ENCODE peak calls at places on chromosomes 3 and 15, in four cellular contexts. Y is RPMI8226, M is NCI-H187 treated with DMSO at 0.1 percent for 48 hours, U is OCI-M1. F is an unnamed sample.
A peak's percentile ranks its signal among the peaks of the same experiment; 100 is the strongest.

GRCh38 chr3:55292360-55292759 is 194.7 kb downstream of the WNT5A start:
- DNase-seq in M (no peak), Y (no peak), U (no peak), F (no peak)

GRCh38 chr3:177610262-177610661 is 413.0 kb upstream of the TBL1XR1 start:
- DNase-seq in U (no peak), M (no peak), Y (no peak), F (no peak)

GRCh38 chr15:47182818-47183217 is 534.5 kb upstream of the SEMA6D start:
- DNase-seq in Y (no peak), U (no peak), M (no peak), F (no peak)

GRCh38 chr15:74339371-74339770 is 28.1 kb downstream of the CYP11A1 start:
- DNase-seq in M (no peak), Y (no peak), U (no peak), F (no peak)

GRCh38 chr15:92643849-92644815 is 11.4 kb downstream of the FAM174B start:
- DNase-seq in U (no peak), M (peak; percentile 81), Y (no peak), F (no peak)

GRCh38 chr3:133464573-133464972 is 64.7 kb downstream of the BFSP2 start:
- DNase-seq in Y (peak; percentile 66), M (no peak), U (peak; percentile 71), F (no peak)

GRCh38 chr3:84959470-84960380 is 936 bp downstream of the CADM2 start:
- DNase-seq in Y (no peak), M (no peak), U (no peak), F (no peak)

GRCh38 chr3:46998852-46999515 is 19.5 kb downstream of the NBEAL2 start:
- DNase-seq in Y (no peak), U (no peak), M (no peak), F (no peak)

GRCh38 chr3:194573680-194574437 is 59.4 kb downstream of the TMEM44 start:
- DNase-seq in Y (peak; percentile 42), U (peak; percentile 64), M (no peak), F (peak; percentile 60)

GRCh38 chr3:161055210-161055609 is 49.9 kb downstream of the B3GALNT1 start:
- DNase-seq in U (peak; percentile 41), M (no peak), Y (no peak), F (no peak)